ENCODE peak calls at places on chromosomes 5 and 9, in four cellular contexts. C is psoas muscle, V is cardiac muscle cell, U is K562. D is an unnamed sample.
A peak's percentile ranks its signal among the peaks of the same experiment; 100 is the strongest.

GRCh38 chr5:143435207-143435657 is 31.7 kb upstream of the NR3C1 start:
- DNase-seq in C (no peak), V (no peak), U (no peak), D (no peak)

GRCh38 chr5:74186351-74187315 is 453.9 kb downstream of the ENC1 start:
- DNase-seq in C (no peak), V (no peak), U (no peak), D (no peak)

GRCh38 chr5:137141779-137142178 is 357.3 kb downstream of the SPOCK1 start:
- DNase-seq in C (no peak), V (no peak), U (no peak), D (no peak)

GRCh38 chr9:112644449-112644965 is 73.4 kb downstream of the INIP start:
- DNase-seq in C (no peak), V (no peak), U (no peak), D (no peak)

GRCh38 chr9:124810513-124811355 is 33.8 kb downstream of the OLFML2A start:
- DNase-seq in C (no peak), V (peak; percentile 60), U (no peak), D (no peak)

GRCh38 chr9:73183917-73184861 is 32.5 kb downstream of the ANXA1 start:
- DNase-seq in C (no peak), V (peak; percentile 46), U (peak; percentile 11), D (no peak)

GRCh38 chr9:23736293-23736692 is 89.7 kb downstream of the ELAVL2 start:
- DNase-seq in C (no peak), V (no peak), U (no peak), D (no peak)

GRCh38 chr9:109846781-109847180 is 66.8 kb downstream of the PALM2AKAP2 start:
- DNase-seq in C (no peak), V (no peak), U (no peak), D (no peak)

GRCh38 chr9:69215774-69216482 is 41.9 kb downstream of the TJP2 start:
- DNase-seq in C (no peak), V (peak; percentile 67), U (peak; percentile 71), D (no peak)

GRCh38 chr9:107615325-107615724 is 125.8 kb upstream of the KLF4 start:
- DNase-seq in C (no peak), V (no peak), U (no peak), D (no peak)

GRCh38 chr5:5755888-5756287 is 333.4 kb downstream of the ICE1 start:
- DNase-seq in C (no peak), V (no peak), U (no peak), D (no peak)

GRCh38 chr5:175826980-175827379 is 44.4 kb upstream of the CPLX2 start:
- DNase-seq in C (no peak), V (no peak), U (peak; percentile 45), D (no peak)

GRCh38 chr5:143606043-143606752 is 202.7 kb upstream of the NR3C1 start:
- DNase-seq in C (no peak), V (no peak), U (no peak), D (no peak)

GRCh38 chr9:81622471-81623245 is 66.7 kb downstream of the TLE1 start:
- DNase-seq in C (no peak), V (no peak), U (no peak), D (no peak)

GRCh38 chr5:141121985-141122384 is 367 bp downstream of the PCDHB4 start:
- DNase-seq in C (no peak), V (no peak), U (no peak), D (no peak)

GRCh38 chr5:73338201-73339126 is 110.1 kb downstream of the FOXD1 start:
- DNase-seq in C (no peak), V (no peak), U (no peak), D (no peak)

GRCh38 chr5:138230261-138230660 is 17.1 kb upstream of the CDC23 start:
- DNase-seq in C (no peak), V (no peak), U (no peak), D (peak; percentile 61)

GRCh38 chr5:116025831-116026230 is 6.4 kb upstream of the ARL14EPL start:
- DNase-seq in C (no peak), V (no peak), U (no peak), D (no peak)

GRCh38 chr9:78004478-78005229 is 27.0 kb downstream of the GNAQ start:
- DNase-seq in C (no peak), V (no peak), U (peak; percentile 22), D (no peak)

GRCh38 chr9:79012561-79012960 is 559.2 kb upstream of the TLE4 start:
- DNase-seq in C (no peak), V (no peak), U (no peak), D (no peak)

GRCh38 chr9:120439147-120439546 is 140.8 kb downstream of the CDK5RAP2 start:
- DNase-seq in C (no peak), V (peak; percentile 28), U (peak; percentile 46), D (no peak)

GRCh38 chr5:79990205-79990597 is 861 bp downstream of the MTX3 start:
- DNase-seq in C (no peak), V (no peak), U (no peak), D (no peak)

GRCh38 chr9:89576404-89576824 is 28.4 kb upstream of the GADD45G start:
- DNase-seq in C (no peak), V (peak; percentile 46), U (peak; percentile 15), D (peak; percentile 21)

GRCh38 chr5:102627311-102627710 is 127.8 kb upstream of the PAM start:
- DNase-seq in C (no peak), V (no peak), U (no peak), D (no peak)

GRCh38 chr9:127706836-127707241 is at the start of gene CFAP157:
- DNase-seq in C (no peak), V (peak; percentile 34), U (no peak), D (no peak)

GRCh38 chr5:55933377-55934116 is 61.2 kb downstream of the IL6ST start:
- DNase-seq in C (no peak), V (no peak), U (no peak), D (no peak)

GRCh38 chr5:4250254-4250653 is 654.6 kb downstream of the IRX1 start:
- DNase-seq in C (no peak), V (no peak), U (no peak), D (no peak)

GRCh38 chr5:119332978-119333401 is 22.8 kb upstream of the TNFAIP8 start:
- DNase-seq in C (no peak), V (no peak), U (no peak), D (no peak)

GRCh38 chr9:8224381-8224791 is 424.8 kb upstream of the DMAC1 start:
- DNase-seq in C (no peak), V (no peak), U (no peak), D (no peak)

GRCh38 chr5:15645376-15645775 is 145.4 kb downstream of the FBXL7 start:
- DNase-seq in C (no peak), V (no peak), U (no peak), D (no peak)

GRCh38 chr5:170432669-170433068 is 43.5 kb upstream of the KCNMB1 start:
- DNase-seq in C (no peak), V (no peak), U (no peak), D (no peak)

GRCh38 chr5:60701317-60701988 is 1.5 kb upstream of the DEPDC1B start:
- DNase-seq in C (no peak), V (no peak), U (no peak), D (no peak)

GRCh38 chr5:9927106-9927505 is 297.0 kb upstream of the TAS2R1 start:
- DNase-seq in C (no peak), V (no peak), U (no peak), D (no peak)

GRCh38 chr9:88322906-88323566 is 65.2 kb upstream of the SPIN1 start:
- DNase-seq in C (no peak), V (no peak), U (no peak), D (no peak)

GRCh38 chr5:116075117-116075910 is 9.5 kb upstream of the COMMD10 start:
- DNase-seq in C (no peak), V (no peak), U (no peak), D (no peak)

GRCh38 chr9:135105938-135106491 is 18.5 kb downstream of the OLFM1 start:
- DNase-seq in C (no peak), V (no peak), U (no peak), D (no peak)

GRCh38 chr9:135109650-135110049 is 22.2 kb downstream of the OLFM1 start:
- DNase-seq in C (no peak), V (no peak), U (no peak), D (no peak)

GRCh38 chr9:135106551-135107270 is 19.2 kb downstream of the OLFM1 start:
- DNase-seq in C (no peak), V (no peak), U (no peak), D (no peak)

GRCh38 chr9:135108801-135109500 is 21.5 kb downstream of the OLFM1 start:
- DNase-seq in C (peak; percentile 28), V (no peak), U (no peak), D (no peak)

DNA sequence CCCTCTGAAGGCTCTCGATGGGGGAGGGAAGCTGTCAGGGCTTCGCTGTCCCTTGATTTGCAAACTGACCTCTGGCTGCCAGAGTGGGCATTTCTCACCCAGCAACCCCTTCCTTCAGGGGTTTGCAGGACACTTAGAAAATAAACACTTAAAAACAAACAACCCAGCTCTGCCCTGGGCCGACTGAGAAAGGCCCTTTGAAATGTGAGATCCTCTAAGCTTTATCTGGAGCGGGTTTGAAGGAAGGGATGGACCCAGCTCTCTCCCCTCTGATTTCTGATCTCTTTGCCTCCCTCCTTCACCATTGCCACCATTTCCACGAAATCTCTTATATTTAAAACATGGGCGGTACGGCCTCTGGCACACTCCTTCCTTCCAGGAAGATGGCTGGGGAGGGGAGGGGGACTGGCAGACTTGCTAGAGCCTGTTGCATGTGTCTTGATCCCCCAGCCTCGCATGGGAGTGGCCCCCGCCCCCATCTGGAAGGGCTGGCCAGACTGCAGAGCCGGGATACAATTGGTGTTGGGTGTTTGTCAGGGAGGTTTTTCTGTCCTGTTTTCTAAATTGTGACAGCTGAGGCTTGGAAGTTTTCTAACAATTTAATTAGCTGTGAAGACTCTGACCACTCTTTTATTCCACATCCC is 20.2 kb downstream of the OLFM1 start:
- DNase-seq in C (no peak), V (no peak), U (no peak), D (no peak)
- H3K27me3 ChIP-seq in C (peaks cover 3% of the 10 kb centered on the region), V (no peaks in the 10 kb centered on the region), U (peaks cover 20% of the 10 kb centered on the region), D (no peaks in the 10 kb centered on the region)

GRCh38 chr5:180823938-180824629 is 21.5 kb upstream of the MGAT1 start:
- DNase-seq in C (no peak), V (no peak), U (no peak), D (no peak)
- H3K4me3 ChIP-seq in C (no peak overlapping the region), V (no peak overlapping the region), U (no peak overlapping the region), D (no peak overlapping the region)

GRCh38 chr5:77241444-77241843 is 31.0 kb downstream of the PDE8B start:
- DNase-seq in C (no peak), V (no peak), U (no peak), D (no peak)

GRCh38 chr5:77235881-77236560 is 25.5 kb downstream of the PDE8B start:
- DNase-seq in C (no peak), V (no peak), U (no peak), D (no peak)

DNA sequence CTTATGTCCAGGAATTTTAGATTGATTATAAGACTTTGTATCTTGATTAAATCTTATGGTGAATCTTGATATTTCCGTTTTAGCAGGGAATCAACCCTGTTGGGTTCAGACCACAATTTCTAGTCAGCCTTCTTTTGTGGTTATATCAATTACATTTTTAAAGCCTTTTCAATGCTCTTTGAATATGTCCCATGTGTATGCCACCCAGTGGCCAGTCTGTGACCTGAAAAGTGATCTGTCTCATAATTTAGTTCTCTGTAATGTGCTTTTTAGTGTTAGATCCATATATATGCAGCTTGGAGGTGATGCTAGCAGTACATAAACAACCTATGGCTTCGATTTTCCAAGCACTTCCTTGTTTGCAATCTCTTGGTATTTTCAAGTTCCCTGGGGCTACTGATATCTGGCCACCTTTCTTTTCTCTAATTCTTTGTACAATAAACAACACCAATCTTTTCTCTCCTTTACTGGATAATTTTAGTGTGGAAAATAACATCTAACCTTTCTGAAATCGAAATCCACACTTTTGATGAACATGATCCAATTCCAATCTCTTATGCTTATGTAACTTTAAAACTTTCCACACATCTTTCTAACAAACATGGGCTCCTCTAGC is 28.8 kb downstream of the PDE8B start:
- DNase-seq in C (no peak), V (no peak), U (no peak), D (no peak)
- TF ChIP-seq CTCF in C (peak; percentile 27), V (peak; percentile 42), U (peak; percentile 44), D (no peak)

GRCh38 chr9:136187197-136187596 is 17.7 kb downstream of the LHX3 start:
- DNase-seq in C (no peak), V (no peak), U (no peak), D (no peak)
- H3K27me3 ChIP-seq in C (peaks cover 76% of the 10 kb centered on the region), V (peaks cover 33% of the 10 kb centered on the region), U (peaks cover 15% of the 10 kb centered on the region), D (peaks cover 9% of the 10 kb centered on the region)

D was measured in right atrium auricular region.